ENCODE peak calls at places on chromosomes 16 and 17, in seven cellular contexts. One of them, this sample, is unnamed.

GRCh38 chr16:64182985-64183384 is 938.9 kb downstream of the CDH11 start:
- DNase-seq in pancreas: no peak
- DNase-seq in astrocyte of the spinal cord: no peak
- DNase-seq in upper lobe of right lung: no peak
- DNase-seq in psoas muscle: no peak
- DNase-seq in neural progenitor cell: no peak
- DNase-seq in AG04450: no peak
- DNase-seq in this sample: peak

GRCh38 chr17:66543526-66543925 is 241.1 kb downstream of the PRKCA start:
- DNase-seq in pancreas: no peak
- DNase-seq in astrocyte of the spinal cord: no peak
- DNase-seq in upper lobe of right lung: no peak
- DNase-seq in psoas muscle: no peak
- DNase-seq in neural progenitor cell: no peak
- DNase-seq in AG04450: no peak
- DNase-seq in this sample: peak

GRCh38 chr16:9139965-9140364 is 48.5 kb downstream of the HAPSTR1 start:
- DNase-seq in pancreas: peak
- DNase-seq in astrocyte of the spinal cord: no peak
- DNase-seq in upper lobe of right lung: peak
- DNase-seq in psoas muscle: peak
- DNase-seq in neural progenitor cell: peak
- DNase-seq in AG04450: no peak
- DNase-seq in this sample: peak

GRCh38 chr16:53433930-53434435 is 288 bp upstream of the RBL2 start:
- DNase-seq in pancreas: no peak
- DNase-seq in astrocyte of the spinal cord: no peak
- DNase-seq in upper lobe of right lung: no peak
- DNase-seq in psoas muscle: no peak
- DNase-seq in neural progenitor cell: no peak
- DNase-seq in AG04450: peak
- DNase-seq in this sample: peak

GRCh38 chr16:29849505-29849904 is 13.5 kb downstream of the CDIPT start:
- DNase-seq in pancreas: no peak
- DNase-seq in astrocyte of the spinal cord: no peak
- DNase-seq in upper lobe of right lung: no peak
- DNase-seq in psoas muscle: no peak
- DNase-seq in neural progenitor cell: peak
- DNase-seq in AG04450: no peak
- DNase-seq in this sample: peak

GRCh38 chr17:79476074-79476473 is 134.8 kb downstream of the RBFOX3 start:
- DNase-seq in pancreas: no peak
- DNase-seq in astrocyte of the spinal cord: no peak
- DNase-seq in upper lobe of right lung: no peak
- DNase-seq in psoas muscle: no peak
- DNase-seq in neural progenitor cell: peak
- DNase-seq in AG04450: no peak
- DNase-seq in this sample: no peak

GRCh38 chr16:65069090-65069489 is 52.8 kb downstream of the CDH11 start:
- DNase-seq in pancreas: no peak
- DNase-seq in astrocyte of the spinal cord: peak
- DNase-seq in upper lobe of right lung: no peak
- DNase-seq in psoas muscle: no peak
- DNase-seq in neural progenitor cell: no peak
- DNase-seq in AG04450: peak
- DNase-seq in this sample: peak

GRCh38 chr17:16286947-16287562 is 66.2 kb downstream of the CENPV start:
- DNase-seq in pancreas: no peak
- DNase-seq in astrocyte of the spinal cord: no peak
- DNase-seq in upper lobe of right lung: no peak
- DNase-seq in psoas muscle: peak
- DNase-seq in neural progenitor cell: no peak
- DNase-seq in AG04450: no peak
- DNase-seq in this sample: peak

GRCh38 chr17:32569171-32570080 is 82.6 kb downstream of the CDK5R1 start:
- DNase-seq in pancreas: no peak
- DNase-seq in astrocyte of the spinal cord: no peak
- DNase-seq in upper lobe of right lung: no peak
- DNase-seq in psoas muscle: no peak
- DNase-seq in neural progenitor cell: no peak
- DNase-seq in AG04450: no peak
- DNase-seq in this sample: no peak

GRCh38 chr17:81049372-81049911 is 14.5 kb downstream of the BAIAP2 start:
- DNase-seq in pancreas: no peak
- DNase-seq in astrocyte of the spinal cord: no peak
- DNase-seq in upper lobe of right lung: no peak
- DNase-seq in psoas muscle: no peak
- DNase-seq in neural progenitor cell: no peak
- DNase-seq in AG04450: no peak
- DNase-seq in this sample: no peak

GRCh38 chr17:77875051-77875780 is 83.3 kb upstream of the TNRC6C start:
- DNase-seq in pancreas: no peak
- DNase-seq in astrocyte of the spinal cord: peak
- DNase-seq in upper lobe of right lung: no peak
- DNase-seq in psoas muscle: peak
- DNase-seq in neural progenitor cell: no peak
- DNase-seq in AG04450: no peak
- DNase-seq in this sample: peak

GRCh38 chr17:60230358-60230757 is 80.6 kb downstream of the CA4 start:
- DNase-seq in pancreas: no peak
- DNase-seq in astrocyte of the spinal cord: no peak
- DNase-seq in upper lobe of right lung: no peak
- DNase-seq in psoas muscle: no peak
- DNase-seq in neural progenitor cell: no peak
- DNase-seq in AG04450: no peak
- DNase-seq in this sample: no peak

GRCh38 chr17:43673516-43674323 is 12.0 kb upstream of the MEOX1 start:
- DNase-seq in pancreas: peak
- DNase-seq in astrocyte of the spinal cord: peak
- DNase-seq in upper lobe of right lung: peak
- DNase-seq in psoas muscle: peak
- DNase-seq in neural progenitor cell: peak
- DNase-seq in AG04450: no peak
- DNase-seq in this sample: peak

GRCh38 chr17:45246861-45247428 is 14.9 kb downstream of the SPATA32 start:
- DNase-seq in pancreas: no peak
- DNase-seq in astrocyte of the spinal cord: no peak
- DNase-seq in upper lobe of right lung: peak
- DNase-seq in psoas muscle: no peak
- DNase-seq in neural progenitor cell: peak
- DNase-seq in AG04450: no peak
- DNase-seq in this sample: no peak

GRCh38 chr16:69499541-69500255 is 66.1 kb upstream of the NFAT5 start:
- DNase-seq in pancreas: no peak
- DNase-seq in astrocyte of the spinal cord: no peak
- DNase-seq in upper lobe of right lung: no peak
- DNase-seq in psoas muscle: no peak
- DNase-seq in neural progenitor cell: no peak
- DNase-seq in AG04450: no peak
- DNase-seq in this sample: no peak

GRCh38 chr17:49763735-49764558 is at the start of gene FAM117A:
- DNase-seq in pancreas: peak
- DNase-seq in astrocyte of the spinal cord: peak
- DNase-seq in upper lobe of right lung: peak
- DNase-seq in psoas muscle: peak
- DNase-seq in neural progenitor cell: peak
- DNase-seq in AG04450: peak
- DNase-seq in this sample: peak

DNA sequence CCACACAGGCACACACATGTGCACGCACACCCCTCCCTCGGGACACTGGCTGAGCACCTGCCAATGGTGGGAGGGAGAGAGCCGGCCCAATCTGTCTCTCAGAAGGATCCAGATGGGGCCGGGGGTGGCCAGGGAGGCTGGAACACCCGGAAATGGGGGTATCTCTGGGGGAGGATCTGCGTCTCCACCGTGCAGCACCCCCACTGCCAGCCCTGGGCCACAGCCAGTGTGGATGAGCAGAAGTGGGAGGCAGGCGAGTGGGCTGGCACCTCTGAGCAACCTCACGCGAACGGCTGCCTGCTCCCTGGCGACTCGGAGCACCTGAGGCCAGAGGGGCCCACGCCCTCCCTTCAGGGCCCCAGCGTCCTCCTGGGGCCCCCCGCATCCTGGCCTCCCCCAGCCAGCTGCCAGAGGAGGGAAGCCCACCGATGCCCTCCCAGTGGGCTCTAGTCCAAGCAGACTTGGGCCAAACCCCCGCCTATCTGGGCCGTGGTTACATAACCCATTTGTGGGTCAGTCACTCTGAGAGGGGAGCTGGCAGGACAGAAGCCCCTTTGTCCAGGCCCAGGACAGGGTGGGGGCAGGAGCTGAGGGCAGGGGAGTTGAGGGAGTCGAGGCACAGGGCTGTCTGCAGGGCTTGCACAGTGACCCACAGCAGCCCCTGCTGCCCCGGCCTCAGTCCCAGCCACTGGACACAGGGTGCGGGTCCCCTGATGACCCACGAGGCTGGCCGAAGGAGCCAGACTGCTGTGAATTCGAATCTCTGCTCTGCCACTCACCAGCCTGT is 5.6 kb downstream of the CASKIN1 start:
- DNase-seq in pancreas: no peak
- DNase-seq in astrocyte of the spinal cord: no peak
- DNase-seq in upper lobe of right lung: no peak
- DNase-seq in psoas muscle: no peak
- DNase-seq in neural progenitor cell: no peak
- DNase-seq in AG04450: no peak
- DNase-seq in this sample: no peak
- H3K4me3 ChIP-seq in pancreas: no peak
- H3K4me3 ChIP-seq in astrocyte of the spinal cord: no peak
- H3K4me3 ChIP-seq in upper lobe of right lung: no peak
- H3K4me3 ChIP-seq in psoas muscle: no peak
- H3K4me3 ChIP-seq in neural progenitor cell: no peak
- H3K4me3 ChIP-seq in AG04450: no peak
- H3K4me3 ChIP-seq in this sample: no peak

GRCh38 chr16:77584205-77584859 is 138.0 kb upstream of the NUDT7 start:
- DNase-seq in pancreas: no peak
- DNase-seq in astrocyte of the spinal cord: peak
- DNase-seq in upper lobe of right lung: no peak
- DNase-seq in psoas muscle: no peak
- DNase-seq in neural progenitor cell: peak
- DNase-seq in AG04450: peak
- DNase-seq in this sample: peak
- TF ChIP-seq CTCF in pancreas: peak
- TF ChIP-seq CTCF in astrocyte of the spinal cord: peak
- TF ChIP-seq CTCF in upper lobe of right lung: peak
- TF ChIP-seq CTCF in psoas muscle: peak
- TF ChIP-seq CTCF in neural progenitor cell: peak
- TF ChIP-seq CTCF in AG04450: peak
- TF ChIP-seq CTCF in this sample: peak

GRCh38 chr16:83956336-83957289 is 3.6 kb downstream of the OSGIN1 start:
- DNase-seq in pancreas: peak
- DNase-seq in astrocyte of the spinal cord: peak
- DNase-seq in upper lobe of right lung: peak
- DNase-seq in psoas muscle: peak
- DNase-seq in neural progenitor cell: peak
- DNase-seq in AG04450: peak
- DNase-seq in this sample: peak

GRCh38 chr16:83955218-83956130 is 2.4 kb downstream of the OSGIN1 start:
- DNase-seq in pancreas: no peak
- DNase-seq in astrocyte of the spinal cord: peak
- DNase-seq in upper lobe of right lung: no peak
- DNase-seq in psoas muscle: no peak
- DNase-seq in neural progenitor cell: no peak
- DNase-seq in AG04450: no peak
- DNase-seq in this sample: peak

GRCh38 chr16:83953796-83954576 is 946 bp downstream of the OSGIN1 start:
- DNase-seq in pancreas: no peak
- DNase-seq in astrocyte of the spinal cord: peak
- DNase-seq in upper lobe of right lung: no peak
- DNase-seq in psoas muscle: no peak
- DNase-seq in neural progenitor cell: peak
- DNase-seq in AG04450: no peak
- DNase-seq in this sample: peak

GRCh38 chr16:83952940-83953795 is at the start of gene OSGIN1:
- DNase-seq in pancreas: peak
- DNase-seq in astrocyte of the spinal cord: peak
- DNase-seq in upper lobe of right lung: peak
- DNase-seq in psoas muscle: peak
- DNase-seq in neural progenitor cell: peak
- DNase-seq in AG04450: peak
- DNase-seq in this sample: peak

DNA sequence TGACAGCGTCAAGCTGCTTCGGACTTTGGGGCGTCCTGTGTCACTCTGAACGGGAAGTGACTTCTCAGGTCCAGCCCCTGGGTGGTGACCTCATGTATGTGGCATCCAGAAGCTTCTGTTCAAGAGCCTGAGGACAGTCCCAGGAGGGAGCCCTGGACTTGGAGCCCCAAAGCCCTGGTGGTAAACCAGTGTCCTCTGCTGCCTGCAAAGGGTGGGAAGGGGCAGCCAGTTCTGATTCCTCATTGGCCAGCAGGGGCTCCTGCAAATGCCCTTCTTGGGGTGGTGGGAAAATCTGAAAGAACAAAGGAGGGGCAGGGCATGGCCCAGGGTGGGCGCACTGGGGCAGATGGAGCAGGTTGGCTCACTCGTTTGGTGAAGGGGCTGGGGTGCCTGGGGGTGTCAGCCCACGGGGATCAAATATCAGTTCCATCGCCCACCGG is 1.6 kb downstream of the OSGIN1 start:
- DNase-seq in pancreas: no peak
- DNase-seq in astrocyte of the spinal cord: peak
- DNase-seq in upper lobe of right lung: no peak
- DNase-seq in psoas muscle: peak
- DNase-seq in neural progenitor cell: no peak
- DNase-seq in AG04450: no peak
- DNase-seq in this sample: peak
- H3K4me3 ChIP-seq in pancreas: peak
- H3K4me3 ChIP-seq in astrocyte of the spinal cord: no peak
- H3K4me3 ChIP-seq in upper lobe of right lung: peak
- H3K4me3 ChIP-seq in psoas muscle: peak
- H3K4me3 ChIP-seq in neural progenitor cell: no peak
- H3K4me3 ChIP-seq in AG04450: peak
- H3K4me3 ChIP-seq in this sample: no peak

GRCh38 chr17:2122641-2123302 is 67.9 kb downstream of the HIC1 start:
- DNase-seq in pancreas: peak
- DNase-seq in astrocyte of the spinal cord: peak
- DNase-seq in upper lobe of right lung: peak
- DNase-seq in psoas muscle: peak
- DNase-seq in neural progenitor cell: peak
- DNase-seq in AG04450: peak
- DNase-seq in this sample: peak
- TF ChIP-seq CTCF in pancreas: no peak
- TF ChIP-seq CTCF in astrocyte of the spinal cord: peak
- TF ChIP-seq CTCF in upper lobe of right lung: peak
- TF ChIP-seq CTCF in psoas muscle: peak
- TF ChIP-seq CTCF in neural progenitor cell: no peak
- TF ChIP-seq CTCF in AG04450: peak
- TF ChIP-seq CTCF in this sample: peak